ENCODE peak calls at places on chromosome 2, in six cellular contexts. One of them, this sample, is unnamed.

GRCh38 chr2:43175187-43175490 is 51.3 kb downstream of the ZFP36L2 start:
- DNase-seq in thoracic aorta: no peak
- DNase-seq in colonic mucosa: no peak
- DNase-seq in IMR-90: peak; percentile 45
- DNase-seq in HCT116: no peak
- DNase-seq in OCI-LY7: no peak
- DNase-seq in this sample: no peak

GRCh38 chr2:120973196-120973595 is 237.5 kb downstream of the GLI2 start:
- DNase-seq in thoracic aorta: no peak
- DNase-seq in colonic mucosa: no peak
- DNase-seq in IMR-90: no peak
- DNase-seq in HCT116: no peak
- DNase-seq in OCI-LY7: no peak
- DNase-seq in this sample: no peak

GRCh38 chr2:3421541-3421940 is 42.0 kb downstream of the TRAPPC12 start:
- DNase-seq in thoracic aorta: no peak
- DNase-seq in colonic mucosa: no peak
- DNase-seq in IMR-90: no peak
- DNase-seq in HCT116: no peak
- DNase-seq in OCI-LY7: no peak
- DNase-seq in this sample: no peak

GRCh38 chr2:100650151-100650550 is 87.4 kb downstream of the PDCL3 start:
- DNase-seq in thoracic aorta: no peak
- DNase-seq in colonic mucosa: no peak
- DNase-seq in IMR-90: no peak
- DNase-seq in HCT116: no peak
- DNase-seq in OCI-LY7: no peak
- DNase-seq in this sample: no peak

GRCh38 chr2:69518836-69519235 is 81.6 kb upstream of the NFU1 start:
- DNase-seq in thoracic aorta: no peak
- DNase-seq in colonic mucosa: peak; percentile 79
- DNase-seq in IMR-90: no peak
- DNase-seq in HCT116: no peak
- DNase-seq in OCI-LY7: no peak
- DNase-seq in this sample: no peak

GRCh38 chr2:38660282-38660681 is 5.6 kb upstream of the GALM start:
- DNase-seq in thoracic aorta: no peak
- DNase-seq in colonic mucosa: no peak
- DNase-seq in IMR-90: no peak
- DNase-seq in HCT116: no peak
- DNase-seq in OCI-LY7: no peak
- DNase-seq in this sample: no peak

GRCh38 chr2:171959998-171960397 is 37.7 kb downstream of the HAT1 start:
- DNase-seq in thoracic aorta: no peak
- DNase-seq in colonic mucosa: no peak
- DNase-seq in IMR-90: no peak
- DNase-seq in HCT116: no peak
- DNase-seq in OCI-LY7: no peak
- DNase-seq in this sample: no peak

GRCh38 chr2:199302851-199303250 is 154.9 kb downstream of the SATB2 start:
- DNase-seq in thoracic aorta: no peak
- DNase-seq in colonic mucosa: no peak
- DNase-seq in IMR-90: peak; percentile 51
- DNase-seq in HCT116: no peak
- DNase-seq in OCI-LY7: no peak
- DNase-seq in this sample: no peak

GRCh38 chr2:166180951-166181812 is 53.4 kb upstream of the SCN1A start:
- DNase-seq in thoracic aorta: no peak
- DNase-seq in colonic mucosa: peak; percentile 45
- DNase-seq in IMR-90: peak; percentile 56
- DNase-seq in HCT116: peak; percentile 13
- DNase-seq in OCI-LY7: peak; percentile 45
- DNase-seq in this sample: peak; percentile 68

GRCh38 chr2:138433995-138434991 is 67.3 kb upstream of the SPOPL start:
- DNase-seq in thoracic aorta: no peak
- DNase-seq in colonic mucosa: no peak
- DNase-seq in IMR-90: peak; percentile 23
- DNase-seq in HCT116: no peak
- DNase-seq in OCI-LY7: no peak
- DNase-seq in this sample: peak; percentile 44

GRCh38 chr2:1136071-1136470 is 185.4 kb downstream of the SNTG2 start:
- DNase-seq in thoracic aorta: no peak
- DNase-seq in colonic mucosa: no peak
- DNase-seq in IMR-90: peak; percentile 4
- DNase-seq in HCT116: no peak
- DNase-seq in OCI-LY7: no peak
- DNase-seq in this sample: no peak

DNA sequence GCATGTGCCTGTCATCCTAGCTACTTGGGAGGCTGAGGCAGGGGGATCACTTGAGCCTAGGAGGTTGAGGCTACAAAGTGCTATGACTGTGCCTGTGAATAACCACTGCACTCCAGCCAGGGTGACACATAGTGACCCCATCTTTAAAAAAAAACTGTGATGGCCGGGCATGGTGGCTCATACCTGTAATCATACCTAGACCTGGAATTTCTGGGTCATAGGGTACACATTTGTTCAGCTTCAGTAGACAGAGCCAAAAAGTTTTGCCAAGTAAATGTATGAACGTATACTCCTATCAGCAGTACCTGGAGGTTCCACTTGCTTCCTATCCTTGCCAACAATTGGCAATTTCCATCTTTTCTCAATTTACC is 6.4 kb upstream of the IGFBP2 start:
- DNase-seq in thoracic aorta: no peak
- DNase-seq in colonic mucosa: no peak
- DNase-seq in IMR-90: no peak
- DNase-seq in HCT116: no peak
- DNase-seq in OCI-LY7: no peak
- DNase-seq in this sample: no peak
- H3K4me1 ChIP-seq in thoracic aorta: peaks cover 10% of the 10 kb centered on the region
- H3K4me1 ChIP-seq in colonic mucosa: no peaks in the 10 kb centered on the region
- H3K4me1 ChIP-seq in IMR-90: no peaks in the 10 kb centered on the region
- H3K4me1 ChIP-seq in HCT116: no peaks in the 10 kb centered on the region
- H3K4me1 ChIP-seq in OCI-LY7: no peaks in the 10 kb centered on the region
- H3K4me1 ChIP-seq in this sample: no peaks in the 10 kb centered on the region

DNA sequence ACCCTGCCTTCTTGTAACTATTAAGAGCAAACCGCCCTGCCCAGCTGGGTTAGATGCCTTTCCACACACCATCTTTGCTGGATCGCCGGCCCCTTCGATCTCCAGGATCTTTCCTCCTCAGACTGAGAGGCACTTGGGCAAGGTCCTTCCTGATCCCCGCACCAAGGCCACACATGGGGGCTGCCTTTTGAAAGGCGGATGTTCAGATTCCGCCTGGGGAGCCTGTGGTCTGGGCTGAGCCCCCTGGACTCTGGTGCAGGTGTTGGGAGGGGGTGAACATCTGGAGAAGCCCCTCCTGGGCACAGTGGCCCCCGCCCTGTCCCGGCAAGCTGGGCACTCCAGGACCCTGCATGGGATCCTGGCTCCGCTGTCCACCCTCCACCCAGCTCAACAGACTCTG is 135.4 kb upstream of the HDAC4 start:
- DNase-seq in thoracic aorta: no peak
- DNase-seq in colonic mucosa: no peak
- DNase-seq in IMR-90: no peak
- DNase-seq in HCT116: no peak
- DNase-seq in OCI-LY7: no peak
- DNase-seq in this sample: no peak
- H3K4me1 ChIP-seq in thoracic aorta: no peaks in the 10 kb centered on the region
- H3K4me1 ChIP-seq in colonic mucosa: no peaks in the 10 kb centered on the region
- H3K4me1 ChIP-seq in IMR-90: no peaks in the 10 kb centered on the region
- H3K4me1 ChIP-seq in HCT116: no peaks in the 10 kb centered on the region
- H3K4me1 ChIP-seq in OCI-LY7: no peaks in the 10 kb centered on the region
- H3K4me1 ChIP-seq in this sample: no peaks in the 10 kb centered on the region

DNA sequence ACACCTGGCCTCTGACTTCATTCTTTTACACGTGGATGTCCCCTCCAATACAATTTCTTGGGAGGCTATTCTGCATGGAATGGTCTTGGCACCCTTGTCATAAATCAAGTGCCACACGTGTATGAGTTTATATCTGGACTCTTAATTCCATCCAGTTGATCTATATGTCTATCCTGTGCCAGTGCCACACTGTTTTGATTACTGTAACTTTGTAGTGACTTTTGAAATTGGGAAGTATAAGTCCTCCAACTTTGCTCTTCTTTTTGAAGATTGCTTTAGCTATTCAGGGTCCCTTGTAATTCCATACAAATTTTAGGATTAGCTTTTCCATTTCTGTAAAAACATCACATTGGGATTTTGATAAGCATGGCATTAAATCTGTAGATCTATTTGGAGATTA is 43.5 kb downstream of the HS1BP3 start:
- DNase-seq in thoracic aorta: no peak
- DNase-seq in colonic mucosa: no peak
- DNase-seq in IMR-90: no peak
- DNase-seq in HCT116: no peak
- DNase-seq in OCI-LY7: no peak
- DNase-seq in this sample: no peak
- H3K4me1 ChIP-seq in thoracic aorta: peaks cover 46% of the 10 kb centered on the region
- H3K4me1 ChIP-seq in colonic mucosa: no peaks in the 10 kb centered on the region
- H3K4me1 ChIP-seq in IMR-90: peaks cover 13% of the 10 kb centered on the region
- H3K4me1 ChIP-seq in HCT116: no peaks in the 10 kb centered on the region
- H3K4me1 ChIP-seq in OCI-LY7: no peaks in the 10 kb centered on the region
- H3K4me1 ChIP-seq in this sample: no peaks in the 10 kb centered on the region

DNA sequence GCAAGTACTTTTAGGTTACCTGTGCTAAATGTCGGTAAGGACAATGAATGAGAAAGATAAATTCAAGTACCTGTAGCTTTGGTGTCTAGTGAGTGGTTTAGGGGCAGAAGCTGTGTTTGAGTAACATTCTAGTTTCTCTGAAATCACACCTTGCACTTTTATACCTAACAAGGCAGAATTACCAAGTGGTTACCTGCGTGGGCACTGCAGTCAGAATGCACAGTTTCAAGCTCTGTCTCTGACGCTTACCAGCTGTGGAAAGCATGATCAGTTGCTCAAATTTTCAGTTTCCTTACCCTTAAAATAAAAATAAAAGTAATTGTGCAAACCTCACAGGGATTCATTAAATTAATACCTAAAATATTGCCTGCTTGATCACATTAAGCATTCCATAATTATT is 846.9 kb upstream of the VRK2 start:
- DNase-seq in thoracic aorta: no peak
- DNase-seq in colonic mucosa: no peak
- DNase-seq in IMR-90: no peak
- DNase-seq in HCT116: no peak
- DNase-seq in OCI-LY7: no peak
- DNase-seq in this sample: no peak
- H3K4me1 ChIP-seq in thoracic aorta: no peaks in the 10 kb centered on the region
- H3K4me1 ChIP-seq in colonic mucosa: no peaks in the 10 kb centered on the region
- H3K4me1 ChIP-seq in IMR-90: no peaks in the 10 kb centered on the region
- H3K4me1 ChIP-seq in HCT116: no peaks in the 10 kb centered on the region
- H3K4me1 ChIP-seq in OCI-LY7: no peaks in the 10 kb centered on the region
- H3K4me1 ChIP-seq in this sample: no peaks in the 10 kb centered on the region

GRCh38 chr2:26088038-26088643 is 54.3 kb downstream of the RAB10 start:
- DNase-seq in thoracic aorta: no peak
- DNase-seq in colonic mucosa: no peak
- DNase-seq in IMR-90: peak; percentile 36
- DNase-seq in HCT116: no peak
- DNase-seq in OCI-LY7: peak; percentile 36
- DNase-seq in this sample: no peak
- H3K4me1 ChIP-seq in thoracic aorta: peaks cover 24% of the 10 kb centered on the region
- H3K4me1 ChIP-seq in colonic mucosa: no peaks in the 10 kb centered on the region
- H3K4me1 ChIP-seq in IMR-90: no peaks in the 10 kb centered on the region
- H3K4me1 ChIP-seq in HCT116: peaks cover 18% of the 10 kb centered on the region
- H3K4me1 ChIP-seq in OCI-LY7: no peaks in the 10 kb centered on the region
- H3K4me1 ChIP-seq in this sample: no peaks in the 10 kb centered on the region

GRCh38 chr2:173216055-173216454 is 138.6 kb upstream of the CDCA7 start:
- DNase-seq in thoracic aorta: no peak
- DNase-seq in colonic mucosa: no peak
- DNase-seq in IMR-90: no peak
- DNase-seq in HCT116: no peak
- DNase-seq in OCI-LY7: no peak
- DNase-seq in this sample: no peak
- H3K4me1 ChIP-seq in thoracic aorta: peaks cover 15% of the 10 kb centered on the region
- H3K4me1 ChIP-seq in colonic mucosa: no peaks in the 10 kb centered on the region
- H3K4me1 ChIP-seq in IMR-90: peaks cover 14% of the 10 kb centered on the region
- H3K4me1 ChIP-seq in HCT116: no peaks in the 10 kb centered on the region
- H3K4me1 ChIP-seq in OCI-LY7: no peaks in the 10 kb centered on the region
- H3K4me1 ChIP-seq in this sample: no peaks in the 10 kb centered on the region